ENCODE peak calls at places on chromosomes 5 and 9, in ten cellular contexts. B is iris pigment epithelial cell; V is posterior cingulate gyrus; I is sciatic nerve; S is left ventricle myocardium superior; L is islet precursor cell; F is stimulated activated CD4-positive, alpha-beta T cell treated with anti-CD3 and anti-CD28 coated beads, Interleukin-1b, Interleukin-23, amount 100 ng/mL, for 1 hour; M is uterus; J is PC-3; D is SIG-M5. O is an unnamed sample.

GRCh38 chr5:93741136-93741811 is at the start of gene POU5F2:
- DNase-seq in M (no peak), D (no peak), B (no peak), S (no peak), J (no peak), I (no peak), V (no peak), F (no peak), L (no peak), O (no peak)

GRCh38 chr5:31197183-31197582 is 3.7 kb downstream of the CDH6 start:
- DNase-seq in L (no peak), D (no peak), M (no peak), V (no peak), F (no peak), J (peak), I (no peak), S (no peak), B (peak), O (no peak)

GRCh38 chr9:105341784-105342183 is 97.3 kb downstream of the SLC44A1 start:
- DNase-seq in J (no peak), F (no peak), L (no peak), I (no peak), V (no peak), M (no peak), S (no peak), B (peak), D (no peak), O (no peak)

GRCh38 chr5:81234299-81234698 is 1.2 kb downstream of the CKMT2 start:
- DNase-seq in S (peak), I (no peak), B (no peak), F (no peak), J (no peak), V (no peak), D (no peak), L (no peak), M (no peak), O (no peak)

GRCh38 chr9:81879501-81879916 is 48.7 kb upstream of the SPATA31D4 start:
- DNase-seq in D (no peak), I (no peak), S (no peak), F (no peak), L (no peak), J (peak), M (no peak), V (no peak), B (no peak), O (peak)

GRCh38 chr5:53067641-53068040 is 41.9 kb downstream of the MOCS2 start:
- DNase-seq in I (no peak), D (no peak), F (no peak), B (peak), J (no peak), S (no peak), V (no peak), L (no peak), M (no peak), O (no peak)

GRCh38 chr5:141733198-141733597 is 51.2 kb upstream of the ARAP3 start:
- DNase-seq in F (no peak), D (no peak), I (no peak), J (no peak), B (no peak), M (no peak), V (no peak), L (no peak), S (no peak), O (no peak)

GRCh38 chr5:9188131-9188530 is 357.7 kb downstream of the SEMA5A start:
- DNase-seq in F (no peak), B (peak), L (no peak), J (peak), S (no peak), D (no peak), M (no peak), I (no peak), V (no peak), O (no peak)

GRCh38 chr5:119968690-119969089 is 339.3 kb downstream of the FAM170A start:
- DNase-seq in M (no peak), S (no peak), J (no peak), B (no peak), F (no peak), D (no peak), I (no peak), V (no peak), L (no peak), O (no peak)

GRCh38 chr5:8520922-8521321 is 652.0 kb downstream of the MTRR start:
- DNase-seq in S (no peak), D (no peak), M (no peak), B (no peak), V (no peak), J (no peak), F (no peak), L (peak), I (no peak), O (no peak)

GRCh38 chr5:147629196-147629595 is 119.3 kb upstream of the DPYSL3 start:
- DNase-seq in J (no peak), F (no peak), V (no peak), D (no peak), L (no peak), I (no peak), B (no peak), M (no peak), S (no peak), O (no peak)

GRCh38 chr5:107208867-107209266 is 461.9 kb downstream of the EFNA5 start:
- DNase-seq in B (no peak), D (no peak), S (no peak), J (no peak), I (no peak), V (no peak), L (no peak), F (no peak), M (no peak), O (no peak)

GRCh38 chr5:39340486-39340885 is 23.8 kb downstream of the C9 start:
- DNase-seq in B (no peak), J (no peak), I (no peak), D (no peak), L (no peak), M (no peak), S (no peak), F (no peak), V (no peak), O (no peak)

GRCh38 chr5:15285901-15286583 is 213.9 kb upstream of the FBXL7 start:
- DNase-seq in L (peak), V (no peak), B (peak), F (no peak), S (peak), J (no peak), D (no peak), M (no peak), I (no peak), O (no peak)

GRCh38 chr9:36319806-36320205 is 61.6 kb upstream of the GNE start:
- DNase-seq in F (no peak), L (no peak), I (no peak), S (no peak), B (no peak), M (no peak), V (no peak), D (no peak), J (peak), O (peak)

GRCh38 chr9:16794871-16795639 is 75.4 kb downstream of the BNC2 start:
- DNase-seq in L (peak), S (peak), F (no peak), J (no peak), V (no peak), B (peak), M (peak), D (no peak), I (no peak), O (no peak)